ENCODE peak calls at places on chromosomes 4 and X, in six cellular contexts. One of them, this sample, is unnamed.

GRCh38 chrX:39836802-39837420 is 260.8 kb downstream of the BCOR start:
- DNase-seq in HFFc6: no peak
- DNase-seq in SJSA1: no peak
- DNase-seq in mesothelial cell of epicardium: no peak
- DNase-seq in AG09319: no peak
- DNase-seq in stimulated activated naive B cell treated with anti-CD40 and anti-IgM and Interleukin-4, amounts not matched to agents 10 μg/mL and 1 μg/mL and 100 μg/mL, for 72 hours: no peak
- DNase-seq in this sample: no peak

GRCh38 chr4:25654971-25655963 is at the start of gene SLC34A2:
- DNase-seq in SJSA1: no peak
- DNase-seq in mesothelial cell of epicardium: no peak
- DNase-seq in HFFc6: no peak
- DNase-seq in AG09319: no peak
- DNase-seq in stimulated activated naive B cell treated with anti-CD40 and anti-IgM and Interleukin-4, amounts not matched to agents 10 μg/mL and 1 μg/mL and 100 μg/mL, for 72 hours: no peak
- DNase-seq in this sample: no peak

GRCh38 chrX:134990475-134991473 is at the start of gene SMIM10:
- DNase-seq in HFFc6: peak
- DNase-seq in SJSA1: peak
- DNase-seq in stimulated activated naive B cell treated with anti-CD40 and anti-IgM and Interleukin-4, amounts not matched to agents 10 μg/mL and 1 μg/mL and 100 μg/mL, for 72 hours: peak
- DNase-seq in mesothelial cell of epicardium: peak
- DNase-seq in AG09319: peak
- DNase-seq in this sample: peak

GRCh38 chrX:646228-646495 is 15.6 kb downstream of the SHOX start:
- DNase-seq in HFFc6: peak
- DNase-seq in SJSA1: no peak
- DNase-seq in mesothelial cell of epicardium: no peak
- DNase-seq in stimulated activated naive B cell treated with anti-CD40 and anti-IgM and Interleukin-4, amounts not matched to agents 10 μg/mL and 1 μg/mL and 100 μg/mL, for 72 hours: no peak
- DNase-seq in AG09319: no peak
- DNase-seq in this sample: no peak

GRCh38 chr4:182960228-182960627 is 43.0 kb upstream of the DCTD start:
- DNase-seq in stimulated activated naive B cell treated with anti-CD40 and anti-IgM and Interleukin-4, amounts not matched to agents 10 μg/mL and 1 μg/mL and 100 μg/mL, for 72 hours: no peak
- DNase-seq in SJSA1: no peak
- DNase-seq in AG09319: no peak
- DNase-seq in HFFc6: no peak
- DNase-seq in mesothelial cell of epicardium: no peak
- DNase-seq in this sample: no peak

GRCh38 chr4:42280327-42281095 is 116.8 kb upstream of the SHISA3 start:
- DNase-seq in SJSA1: no peak
- DNase-seq in AG09319: no peak
- DNase-seq in mesothelial cell of epicardium: no peak
- DNase-seq in stimulated activated naive B cell treated with anti-CD40 and anti-IgM and Interleukin-4, amounts not matched to agents 10 μg/mL and 1 μg/mL and 100 μg/mL, for 72 hours: no peak
- DNase-seq in HFFc6: no peak
- DNase-seq in this sample: no peak

GRCh38 chr4:144658908-144659307 is 13.0 kb downstream of the HHIP start:
- DNase-seq in HFFc6: peak
- DNase-seq in stimulated activated naive B cell treated with anti-CD40 and anti-IgM and Interleukin-4, amounts not matched to agents 10 μg/mL and 1 μg/mL and 100 μg/mL, for 72 hours: no peak
- DNase-seq in AG09319: no peak
- DNase-seq in mesothelial cell of epicardium: no peak
- DNase-seq in SJSA1: no peak
- DNase-seq in this sample: no peak

GRCh38 chrX:119753639-119754257 is 4.6 kb upstream of the SOWAHD start:
- DNase-seq in AG09319: no peak
- DNase-seq in HFFc6: peak
- DNase-seq in mesothelial cell of epicardium: no peak
- DNase-seq in stimulated activated naive B cell treated with anti-CD40 and anti-IgM and Interleukin-4, amounts not matched to agents 10 μg/mL and 1 μg/mL and 100 μg/mL, for 72 hours: no peak
- DNase-seq in SJSA1: no peak
- DNase-seq in this sample: no peak

GRCh38 chr4:99202536-99202935 is 16.5 kb downstream of the ADH6 start:
- DNase-seq in AG09319: peak
- DNase-seq in HFFc6: no peak
- DNase-seq in SJSA1: no peak
- DNase-seq in stimulated activated naive B cell treated with anti-CD40 and anti-IgM and Interleukin-4, amounts not matched to agents 10 μg/mL and 1 μg/mL and 100 μg/mL, for 72 hours: no peak
- DNase-seq in mesothelial cell of epicardium: no peak
- DNase-seq in this sample: no peak

GRCh38 chrX:118901991-118902390 is 72.4 kb upstream of the LONRF3 start:
- DNase-seq in AG09319: no peak
- DNase-seq in mesothelial cell of epicardium: no peak
- DNase-seq in SJSA1: no peak
- DNase-seq in HFFc6: no peak
- DNase-seq in stimulated activated naive B cell treated with anti-CD40 and anti-IgM and Interleukin-4, amounts not matched to agents 10 μg/mL and 1 μg/mL and 100 μg/mL, for 72 hours: no peak
- DNase-seq in this sample: no peak

GRCh38 chr4:152633118-152633517 is 46.7 kb downstream of the TMEM154 start:
- DNase-seq in HFFc6: no peak
- DNase-seq in stimulated activated naive B cell treated with anti-CD40 and anti-IgM and Interleukin-4, amounts not matched to agents 10 μg/mL and 1 μg/mL and 100 μg/mL, for 72 hours: no peak
- DNase-seq in SJSA1: no peak
- DNase-seq in mesothelial cell of epicardium: no peak
- DNase-seq in AG09319: no peak
- DNase-seq in this sample: no peak

GRCh38 chrX:134202561-134202960 is 34.4 kb upstream of the CCDC160 start:
- DNase-seq in mesothelial cell of epicardium: no peak
- DNase-seq in HFFc6: no peak
- DNase-seq in SJSA1: no peak
- DNase-seq in AG09319: no peak
- DNase-seq in stimulated activated naive B cell treated with anti-CD40 and anti-IgM and Interleukin-4, amounts not matched to agents 10 μg/mL and 1 μg/mL and 100 μg/mL, for 72 hours: no peak
- DNase-seq in this sample: no peak

GRCh38 chr4:45350438-45350837 is 624.1 kb upstream of the GNPDA2 start:
- DNase-seq in mesothelial cell of epicardium: no peak
- DNase-seq in HFFc6: no peak
- DNase-seq in SJSA1: no peak
- DNase-seq in stimulated activated naive B cell treated with anti-CD40 and anti-IgM and Interleukin-4, amounts not matched to agents 10 μg/mL and 1 μg/mL and 100 μg/mL, for 72 hours: no peak
- DNase-seq in AG09319: no peak
- DNase-seq in this sample: no peak

GRCh38 chr4:40918330-40918729 is 168.6 kb downstream of the NSUN7 start:
- DNase-seq in AG09319: peak
- DNase-seq in mesothelial cell of epicardium: no peak
- DNase-seq in SJSA1: no peak
- DNase-seq in HFFc6: peak
- DNase-seq in stimulated activated naive B cell treated with anti-CD40 and anti-IgM and Interleukin-4, amounts not matched to agents 10 μg/mL and 1 μg/mL and 100 μg/mL, for 72 hours: no peak
- DNase-seq in this sample: no peak

GRCh38 chr4:42271096-42271495 is 118.6 kb upstream of the BEND4 start:
- DNase-seq in AG09319: no peak
- DNase-seq in HFFc6: no peak
- DNase-seq in mesothelial cell of epicardium: no peak
- DNase-seq in SJSA1: no peak
- DNase-seq in stimulated activated naive B cell treated with anti-CD40 and anti-IgM and Interleukin-4, amounts not matched to agents 10 μg/mL and 1 μg/mL and 100 μg/mL, for 72 hours: no peak
- DNase-seq in this sample: no peak

GRCh38 chr4:123109129-123109528 is 186.7 kb upstream of the NUDT6 start:
- DNase-seq in SJSA1: no peak
- DNase-seq in AG09319: no peak
- DNase-seq in mesothelial cell of epicardium: no peak
- DNase-seq in HFFc6: no peak
- DNase-seq in stimulated activated naive B cell treated with anti-CD40 and anti-IgM and Interleukin-4, amounts not matched to agents 10 μg/mL and 1 μg/mL and 100 μg/mL, for 72 hours: no peak
- DNase-seq in this sample: no peak

GRCh38 chr4:128461300-128462103 is 173.9 kb upstream of the PGRMC2 start:
- DNase-seq in AG09319: peak
- DNase-seq in mesothelial cell of epicardium: no peak
- DNase-seq in stimulated activated naive B cell treated with anti-CD40 and anti-IgM and Interleukin-4, amounts not matched to agents 10 μg/mL and 1 μg/mL and 100 μg/mL, for 72 hours: no peak
- DNase-seq in SJSA1: peak
- DNase-seq in HFFc6: peak
- DNase-seq in this sample: peak

GRCh38 chrX:31071725-31072124 is at the start of gene FTHL17:
- DNase-seq in SJSA1: no peak
- DNase-seq in HFFc6: no peak
- DNase-seq in stimulated activated naive B cell treated with anti-CD40 and anti-IgM and Interleukin-4, amounts not matched to agents 10 μg/mL and 1 μg/mL and 100 μg/mL, for 72 hours: no peak
- DNase-seq in mesothelial cell of epicardium: no peak
- DNase-seq in AG09319: no peak
- DNase-seq in this sample: no peak

GRCh38 chr4:88952081-88952480 is 104.9 kb downstream of the FAM13A start:
- DNase-seq in AG09319: no peak
- DNase-seq in mesothelial cell of epicardium: no peak
- DNase-seq in HFFc6: no peak
- DNase-seq in stimulated activated naive B cell treated with anti-CD40 and anti-IgM and Interleukin-4, amounts not matched to agents 10 μg/mL and 1 μg/mL and 100 μg/mL, for 72 hours: no peak
- DNase-seq in SJSA1: no peak
- DNase-seq in this sample: peak

GRCh38 chr4:187633245-187633644 is 362.3 kb upstream of the ZFP42 start:
- DNase-seq in SJSA1: no peak
- DNase-seq in AG09319: no peak
- DNase-seq in HFFc6: no peak
- DNase-seq in stimulated activated naive B cell treated with anti-CD40 and anti-IgM and Interleukin-4, amounts not matched to agents 10 μg/mL and 1 μg/mL and 100 μg/mL, for 72 hours: no peak
- DNase-seq in mesothelial cell of epicardium: no peak
- DNase-seq in this sample: no peak